ENCODE peak calls at places on chromosomes 3 and 15, in six cellular contexts. One of them, this sample, is unnamed.
A peak's percentile ranks its signal among the peaks of the same experiment; 100 is the strongest.

GRCh38 chr15:74418575-74419338 is 15.0 kb downstream of the SEMA7A start:
- DNase-seq in H1: no peak
- DNase-seq in K562: no peak
- DNase-seq in WTC11: no peak
- DNase-seq in HCT116: no peak
- DNase-seq in HepG2: no peak
- DNase-seq in this sample: no peak

GRCh38 chr3:45955706-45956105 is 12.4 kb downstream of the CXCR6 start:
- DNase-seq in WTC11: no peak
- DNase-seq in HCT116: no peak
- DNase-seq in H1: no peak
- DNase-seq in K562: no peak
- DNase-seq in HepG2: no peak
- DNase-seq in this sample: no peak

GRCh38 chr15:58510715-58511465 is 79.1 kb downstream of the LIPC start:
- DNase-seq in HepG2: no peak
- DNase-seq in H1: no peak
- DNase-seq in WTC11: no peak
- DNase-seq in K562: no peak
- DNase-seq in HCT116: no peak
- DNase-seq in this sample: no peak

GRCh38 chr3:71010731-71011455 is 572.6 kb downstream of the FOXP1 start:
- DNase-seq in H1: no peak
- DNase-seq in HCT116: no peak
- DNase-seq in WTC11: no peak
- DNase-seq in K562: peak; percentile 18
- DNase-seq in HepG2: no peak
- DNase-seq in this sample: peak; percentile 20

GRCh38 chr3:32106929-32107362 is 526 bp downstream of the GPD1L start:
- DNase-seq in HCT116: no peak
- DNase-seq in H1: no peak
- DNase-seq in K562: no peak
- DNase-seq in WTC11: peak; percentile 14
- DNase-seq in HepG2: no peak
- DNase-seq in this sample: no peak

GRCh38 chr3:14246414-14246813 is 67.8 kb downstream of the LSM3 start:
- DNase-seq in WTC11: no peak
- DNase-seq in HepG2: peak; percentile 17
- DNase-seq in K562: no peak
- DNase-seq in H1: no peak
- DNase-seq in HCT116: no peak
- DNase-seq in this sample: no peak

GRCh38 chr15:71747128-71748083 is 62.9 kb upstream of the NR2E3 start:
- DNase-seq in HCT116: peak; percentile 90
- DNase-seq in HepG2: peak; percentile 87
- DNase-seq in H1: no peak
- DNase-seq in K562: no peak
- DNase-seq in WTC11: no peak
- DNase-seq in this sample: no peak

GRCh38 chr15:50051811-50052419 is 67.1 kb downstream of the ATP8B4 start:
- DNase-seq in WTC11: peak; percentile 44
- DNase-seq in K562: peak; percentile 26
- DNase-seq in H1: no peak
- DNase-seq in HepG2: peak; percentile 58
- DNase-seq in HCT116: peak; percentile 41
- DNase-seq in this sample: no peak

GRCh38 chr3:57100046-57100695 is 39.7 kb downstream of the SPATA12 start:
- DNase-seq in K562: peak; percentile 54
- DNase-seq in WTC11: peak; percentile 70
- DNase-seq in HCT116: peak; percentile 61
- DNase-seq in H1: no peak
- DNase-seq in HepG2: peak; percentile 66
- DNase-seq in this sample: peak; percentile 16

GRCh38 chr3:76222115-76222652 is 436.8 kb upstream of the ZNF717 start:
- DNase-seq in WTC11: no peak
- DNase-seq in K562: no peak
- DNase-seq in HCT116: no peak
- DNase-seq in HepG2: no peak
- DNase-seq in H1: no peak
- DNase-seq in this sample: no peak

GRCh38 chr3:143036557-143036956 is 35.2 kb downstream of the U2SURP start:
- DNase-seq in H1: no peak
- DNase-seq in WTC11: no peak
- DNase-seq in K562: no peak
- DNase-seq in HCT116: no peak
- DNase-seq in HepG2: no peak
- DNase-seq in this sample: no peak

GRCh38 chr15:66993874-66994696 is 71.3 kb upstream of the SMAD3 start:
- DNase-seq in HepG2: peak; percentile 19
- DNase-seq in HCT116: no peak
- DNase-seq in WTC11: no peak
- DNase-seq in H1: no peak
- DNase-seq in K562: no peak
- DNase-seq in this sample: no peak
- TF ChIP-seq ATF3 in HepG2: no peak
- TF ChIP-seq ATF3 in HCT116: no peak
- TF ChIP-seq ATF3 in WTC11: no peak
- TF ChIP-seq ATF3 in H1: no peak
- TF ChIP-seq ATF3 in K562: no peak
- TF ChIP-seq ATF3 in this sample: no peak

DNA sequence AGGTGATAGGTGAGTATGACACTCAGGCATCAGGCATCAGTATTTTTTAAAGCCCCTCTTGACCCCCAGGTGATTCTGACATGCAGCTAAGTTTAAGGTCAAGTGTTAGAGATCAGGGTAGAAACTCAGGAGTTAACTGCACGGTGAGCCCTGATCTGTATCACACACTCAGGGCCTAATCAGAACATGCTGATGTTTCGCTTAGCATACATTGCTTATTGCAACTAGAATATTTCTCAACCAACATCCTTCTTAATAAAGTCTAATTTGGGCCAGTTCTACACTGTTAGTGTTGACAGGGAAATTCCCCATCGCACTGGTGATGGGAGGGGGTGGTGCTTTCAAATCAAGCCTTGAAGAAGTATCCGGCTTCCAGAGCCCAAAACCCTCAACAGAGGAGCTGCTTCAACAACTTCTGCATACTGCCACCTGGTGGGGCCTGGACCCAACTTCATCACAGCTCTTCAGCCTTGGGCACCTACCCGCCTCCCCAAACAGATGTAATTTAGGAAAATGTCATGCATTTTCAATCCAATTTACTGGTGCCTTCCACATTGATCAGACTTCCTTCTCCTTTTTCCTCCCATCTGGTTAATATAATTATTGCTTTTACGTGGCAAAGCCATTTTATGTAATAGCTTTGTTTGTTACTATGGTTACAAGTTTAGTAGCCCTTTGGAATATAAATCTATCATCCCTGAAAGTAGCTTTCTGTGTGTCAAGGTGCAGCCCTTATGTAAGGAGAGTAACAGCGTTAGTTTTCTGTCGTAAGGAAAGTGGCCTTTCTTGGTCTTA is 312.2 kb downstream of the RORA start:
- DNase-seq in H1: peak; percentile 51
- DNase-seq in HCT116: peak; percentile 48
- DNase-seq in WTC11: peak; percentile 90
- DNase-seq in K562: peak; percentile 37
- DNase-seq in HepG2: peak; percentile 67
- DNase-seq in this sample: peak; percentile 76
- TF ChIP-seq ATF3 in H1: no peak
- TF ChIP-seq ATF3 in HCT116: no peak
- TF ChIP-seq ATF3 in WTC11: no peak
- TF ChIP-seq ATF3 in K562: no peak
- TF ChIP-seq ATF3 in HepG2: no peak
- TF ChIP-seq ATF3 in this sample: no peak

DNA sequence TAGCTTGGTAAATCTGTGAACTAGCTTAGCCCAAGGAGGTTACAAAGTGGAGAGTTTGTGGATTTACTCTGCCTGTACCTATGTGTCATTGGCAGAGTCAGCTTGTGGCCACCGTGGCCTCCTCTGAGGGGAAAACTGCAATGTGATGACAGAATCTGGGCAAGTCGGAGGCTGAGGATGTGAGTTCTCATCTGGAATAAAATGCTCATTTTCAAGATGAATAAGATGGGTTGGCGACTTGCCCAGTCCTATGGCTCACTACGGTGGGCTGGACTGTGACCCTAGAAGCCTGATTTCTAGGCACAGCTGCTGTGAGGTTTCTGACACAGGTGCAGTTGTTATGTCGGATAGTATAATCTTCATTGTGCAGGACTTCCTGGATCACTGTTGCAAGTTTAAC is 83.7 kb downstream of the ETV5 start:
- DNase-seq in H1: no peak
- DNase-seq in K562: no peak
- DNase-seq in HepG2: no peak
- DNase-seq in HCT116: no peak
- DNase-seq in WTC11: no peak
- DNase-seq in this sample: no peak
- TF ChIP-seq ATF3 in H1: no peak
- TF ChIP-seq ATF3 in K562: no peak
- TF ChIP-seq ATF3 in HepG2: no peak
- TF ChIP-seq ATF3 in HCT116: no peak
- TF ChIP-seq ATF3 in WTC11: no peak
- TF ChIP-seq ATF3 in this sample: no peak

GRCh38 chr3:148540266-148540665 is 157.4 kb upstream of the AGTR1 start:
- DNase-seq in WTC11: no peak
- DNase-seq in HCT116: no peak
- DNase-seq in K562: no peak
- DNase-seq in H1: no peak
- DNase-seq in HepG2: no peak
- DNase-seq in this sample: no peak

GRCh38 chr3:148532326-148532725 is 165.4 kb upstream of the AGTR1 start:
- DNase-seq in HepG2: no peak
- DNase-seq in K562: no peak
- DNase-seq in H1: no peak
- DNase-seq in HCT116: no peak
- DNase-seq in WTC11: no peak
- DNase-seq in this sample: no peak

GRCh38 chr3:148532774-148533173 is 164.9 kb upstream of the AGTR1 start:
- DNase-seq in K562: no peak
- DNase-seq in WTC11: no peak
- DNase-seq in HepG2: no peak
- DNase-seq in HCT116: no peak
- DNase-seq in H1: no peak
- DNase-seq in this sample: no peak

GRCh38 chr3:148534089-148534988 is 163.4 kb upstream of the AGTR1 start:
- DNase-seq in K562: no peak
- DNase-seq in H1: no peak
- DNase-seq in HepG2: peak; percentile 80
- DNase-seq in HCT116: no peak
- DNase-seq in WTC11: no peak
- DNase-seq in this sample: no peak
- TF ChIP-seq ATF3 in K562: no peak
- TF ChIP-seq ATF3 in H1: no peak
- TF ChIP-seq ATF3 in HepG2: no peak
- TF ChIP-seq ATF3 in HCT116: no peak
- TF ChIP-seq ATF3 in WTC11: no peak
- TF ChIP-seq ATF3 in this sample: no peak

GRCh38 chr3:50533346-50533745 is 29.9 kb upstream of the CACNA2D2 start:
- DNase-seq in WTC11: no peak
- DNase-seq in HepG2: no peak
- DNase-seq in HCT116: no peak
- DNase-seq in K562: no peak
- DNase-seq in H1: no peak
- DNase-seq in this sample: no peak
- TF ChIP-seq ATF3 in WTC11: no peak
- TF ChIP-seq ATF3 in HepG2: no peak
- TF ChIP-seq ATF3 in HCT116: no peak
- TF ChIP-seq ATF3 in K562: no peak
- TF ChIP-seq ATF3 in H1: no peak
- TF ChIP-seq ATF3 in this sample: no peak